ENCODE peak calls at places on chromosomes 12 and 14, in seven cellular contexts. One of them, this sample, is unnamed.

GRCh38 chr14:103066399-103066798 is 9.1 kb upstream of the CDC42BPB start:
- DNase-seq in SK-N-SH: no peak
- DNase-seq in HepG2: peak
- DNase-seq in endothelial cell of umbilical vein: peak
- DNase-seq in A549: no peak
- DNase-seq in H1: no peak
- DNase-seq in HCT116: no peak
- DNase-seq in this sample: no peak

GRCh38 chr12:76274699-76275098 is 73.5 kb downstream of the BBS10 start:
- DNase-seq in SK-N-SH: no peak
- DNase-seq in HepG2: no peak
- DNase-seq in endothelial cell of umbilical vein: peak
- DNase-seq in A549: no peak
- DNase-seq in H1: no peak
- DNase-seq in HCT116: no peak
- DNase-seq in this sample: no peak

GRCh38 chr12:69779928-69780327 is 41.3 kb downstream of the RAB3IP start:
- DNase-seq in SK-N-SH: peak
- DNase-seq in HepG2: no peak
- DNase-seq in endothelial cell of umbilical vein: peak
- DNase-seq in A549: peak
- DNase-seq in H1: peak
- DNase-seq in HCT116: peak
- DNase-seq in this sample: peak

GRCh38 chr14:22598896-22599244 is 770 bp downstream of the ABHD4 start:
- DNase-seq in SK-N-SH: no peak
- DNase-seq in HepG2: peak
- DNase-seq in endothelial cell of umbilical vein: peak
- DNase-seq in A549: peak
- DNase-seq in H1: no peak
- DNase-seq in HCT116: peak
- DNase-seq in this sample: no peak

GRCh38 chr12:83042441-83043215 is 355.9 kb downstream of the TMTC2 start:
- DNase-seq in SK-N-SH: no peak
- DNase-seq in HepG2: no peak
- DNase-seq in endothelial cell of umbilical vein: no peak
- DNase-seq in A549: no peak
- DNase-seq in H1: no peak
- DNase-seq in HCT116: no peak
- DNase-seq in this sample: no peak

GRCh38 chr14:68824517-68825347 is 31.9 kb upstream of the ZFP36L1 start:
- DNase-seq in SK-N-SH: peak
- DNase-seq in HepG2: peak
- DNase-seq in endothelial cell of umbilical vein: peak
- DNase-seq in A549: peak
- DNase-seq in H1: peak
- DNase-seq in HCT116: peak
- DNase-seq in this sample: peak

GRCh38 chr14:28596336-28596735 is 170.3 kb upstream of the FOXG1 start:
- DNase-seq in SK-N-SH: no peak
- DNase-seq in HepG2: no peak
- DNase-seq in endothelial cell of umbilical vein: peak
- DNase-seq in A549: no peak
- DNase-seq in H1: no peak
- DNase-seq in HCT116: no peak
- DNase-seq in this sample: no peak

GRCh38 chr14:92491782-92492181 is 21.8 kb upstream of the RIN3 start:
- DNase-seq in SK-N-SH: no peak
- DNase-seq in HepG2: no peak
- DNase-seq in endothelial cell of umbilical vein: no peak
- DNase-seq in A549: no peak
- DNase-seq in H1: no peak
- DNase-seq in HCT116: no peak
- DNase-seq in this sample: no peak

GRCh38 chr12:62834971-62835547 is 99.9 kb downstream of the PPM1H start:
- DNase-seq in SK-N-SH: no peak
- DNase-seq in HepG2: no peak
- DNase-seq in endothelial cell of umbilical vein: no peak
- DNase-seq in A549: no peak
- DNase-seq in H1: no peak
- DNase-seq in HCT116: peak
- DNase-seq in this sample: no peak

GRCh38 chr14:32252030-32252670 is 49.1 kb upstream of the RNU6-8 start:
- DNase-seq in SK-N-SH: peak
- DNase-seq in HepG2: peak
- DNase-seq in endothelial cell of umbilical vein: peak
- DNase-seq in A549: peak
- DNase-seq in H1: no peak
- DNase-seq in HCT116: peak
- DNase-seq in this sample: peak

GRCh38 chr12:46524778-46525177 is 152.2 kb upstream of the SLC38A2 start:
- DNase-seq in SK-N-SH: peak
- DNase-seq in HepG2: no peak
- DNase-seq in endothelial cell of umbilical vein: peak
- DNase-seq in A549: no peak
- DNase-seq in H1: no peak
- DNase-seq in HCT116: no peak
- DNase-seq in this sample: no peak

DNA sequence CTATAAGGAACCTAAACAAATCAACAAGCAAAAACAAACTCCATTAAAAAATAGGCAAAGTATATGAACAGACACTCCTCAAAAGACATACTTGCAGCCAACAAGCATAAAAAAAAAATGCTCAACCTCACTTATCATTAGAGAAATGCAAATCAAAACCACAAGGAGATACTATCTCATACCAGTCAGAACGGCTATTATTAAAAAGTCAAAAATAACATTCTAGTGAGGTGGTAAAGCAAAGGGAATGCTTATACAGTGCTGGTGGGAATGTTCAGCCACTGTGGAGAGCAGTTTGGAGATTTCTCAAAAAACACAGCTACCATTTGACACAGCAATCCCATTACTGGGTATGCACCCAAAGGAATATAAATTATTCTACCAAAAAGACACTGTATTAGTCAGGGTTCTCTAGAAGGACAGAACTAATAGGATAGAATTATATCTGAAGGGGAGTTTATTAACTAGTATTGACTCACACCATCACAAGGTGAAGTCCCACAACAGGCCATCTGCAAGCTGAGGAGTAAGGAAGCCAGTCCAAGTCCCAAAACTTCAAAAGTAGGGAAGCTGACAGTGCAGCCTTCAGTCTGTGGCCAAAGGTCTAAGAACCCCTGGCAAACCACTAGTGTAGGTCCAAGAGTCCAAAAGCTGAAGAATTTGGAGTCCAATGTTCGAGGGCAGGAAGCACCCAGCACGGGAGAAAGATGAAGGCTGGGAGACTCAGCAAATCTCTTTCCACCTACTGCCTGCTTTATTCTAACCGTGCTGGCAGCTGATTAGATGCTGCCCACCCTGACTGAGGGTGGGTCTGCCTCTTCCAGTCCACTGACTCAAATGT is 101.6 kb upstream of the KRAS start:
- DNase-seq in SK-N-SH: no peak
- DNase-seq in HepG2: no peak
- DNase-seq in endothelial cell of umbilical vein: no peak
- DNase-seq in A549: no peak
- DNase-seq in H1: no peak
- DNase-seq in HCT116: no peak
- DNase-seq in this sample: no peak
- TF ChIP-seq MAX in SK-N-SH: no peak
- TF ChIP-seq MAX in HepG2: no peak
- TF ChIP-seq MAX in endothelial cell of umbilical vein: no peak
- TF ChIP-seq MAX in A549: no peak
- TF ChIP-seq MAX in H1: no peak
- TF ChIP-seq MAX in HCT116: no peak
- TF ChIP-seq MAX in this sample: no peak

GRCh38 chr12:85835417-85835809 is 796 bp downstream of the RASSF9 start:
- DNase-seq in SK-N-SH: no peak
- DNase-seq in HepG2: no peak
- DNase-seq in endothelial cell of umbilical vein: peak
- DNase-seq in A549: no peak
- DNase-seq in H1: no peak
- DNase-seq in HCT116: no peak
- DNase-seq in this sample: no peak

GRCh38 chr12:85836716-85837100 is 499 bp upstream of the RASSF9 start:
- DNase-seq in SK-N-SH: no peak
- DNase-seq in HepG2: no peak
- DNase-seq in endothelial cell of umbilical vein: no peak
- DNase-seq in A549: no peak
- DNase-seq in H1: no peak
- DNase-seq in HCT116: no peak
- DNase-seq in this sample: no peak

GRCh38 chr12:85835810-85836715 is at the start of gene RASSF9:
- DNase-seq in SK-N-SH: no peak
- DNase-seq in HepG2: peak
- DNase-seq in endothelial cell of umbilical vein: peak
- DNase-seq in A549: no peak
- DNase-seq in H1: no peak
- DNase-seq in HCT116: no peak
- DNase-seq in this sample: no peak

GRCh38 chr12:85833558-85833957 is 2.7 kb downstream of the RASSF9 start:
- DNase-seq in SK-N-SH: no peak
- DNase-seq in HepG2: no peak
- DNase-seq in endothelial cell of umbilical vein: no peak
- DNase-seq in A549: no peak
- DNase-seq in H1: no peak
- DNase-seq in HCT116: no peak
- DNase-seq in this sample: no peak

DNA sequence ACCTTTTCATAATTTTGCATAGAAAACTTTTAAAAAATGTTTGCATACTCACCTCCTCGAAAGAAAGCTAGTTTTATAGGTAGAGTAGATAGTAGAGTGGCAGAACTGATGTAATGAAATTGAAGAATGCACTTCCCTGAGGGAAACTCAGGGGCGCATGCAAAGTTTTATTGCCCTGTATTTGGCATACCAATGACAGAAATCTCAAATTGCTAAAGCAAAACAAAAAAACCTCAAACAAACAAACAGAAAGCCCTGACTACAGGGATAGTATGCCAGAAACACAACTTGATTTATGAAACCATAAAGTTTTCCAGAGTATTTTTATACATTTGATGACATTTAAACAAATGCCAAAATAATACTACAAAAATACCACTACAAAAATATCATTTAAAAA is 1.8 kb downstream of the RASSF9 start:
- DNase-seq in SK-N-SH: no peak
- DNase-seq in HepG2: no peak
- DNase-seq in endothelial cell of umbilical vein: peak
- DNase-seq in A549: no peak
- DNase-seq in H1: no peak
- DNase-seq in HCT116: no peak
- DNase-seq in this sample: no peak
- TF ChIP-seq MAX in SK-N-SH: no peak
- TF ChIP-seq MAX in HepG2: no peak
- TF ChIP-seq MAX in endothelial cell of umbilical vein: no peak
- TF ChIP-seq MAX in A549: no peak
- TF ChIP-seq MAX in H1: no peak
- TF ChIP-seq MAX in HCT116: no peak
- TF ChIP-seq MAX in this sample: no peak

GRCh38 chr14:74377976-74378690 is 29.9 kb downstream of the VRTN start:
- DNase-seq in SK-N-SH: no peak
- DNase-seq in HepG2: no peak
- DNase-seq in endothelial cell of umbilical vein: no peak
- DNase-seq in A549: no peak
- DNase-seq in H1: no peak
- DNase-seq in HCT116: no peak
- DNase-seq in this sample: no peak
- TF ChIP-seq MAX in SK-N-SH: no peak
- TF ChIP-seq MAX in HepG2: no peak
- TF ChIP-seq MAX in endothelial cell of umbilical vein: no peak
- TF ChIP-seq MAX in A549: no peak
- TF ChIP-seq MAX in H1: no peak
- TF ChIP-seq MAX in HCT116: no peak
- TF ChIP-seq MAX in this sample: no peak

GRCh38 chr12:127292736-127293135 is 974.2 kb upstream of the TMEM132C start:
- DNase-seq in SK-N-SH: no peak
- DNase-seq in HepG2: no peak
- DNase-seq in endothelial cell of umbilical vein: no peak
- DNase-seq in A549: no peak
- DNase-seq in H1: no peak
- DNase-seq in HCT116: no peak
- DNase-seq in this sample: no peak
- TF ChIP-seq MAX in SK-N-SH: no peak
- TF ChIP-seq MAX in HepG2: no peak
- TF ChIP-seq MAX in endothelial cell of umbilical vein: no peak
- TF ChIP-seq MAX in A549: no peak
- TF ChIP-seq MAX in H1: no peak
- TF ChIP-seq MAX in HCT116: no peak
- TF ChIP-seq MAX in this sample: no peak

DNA sequence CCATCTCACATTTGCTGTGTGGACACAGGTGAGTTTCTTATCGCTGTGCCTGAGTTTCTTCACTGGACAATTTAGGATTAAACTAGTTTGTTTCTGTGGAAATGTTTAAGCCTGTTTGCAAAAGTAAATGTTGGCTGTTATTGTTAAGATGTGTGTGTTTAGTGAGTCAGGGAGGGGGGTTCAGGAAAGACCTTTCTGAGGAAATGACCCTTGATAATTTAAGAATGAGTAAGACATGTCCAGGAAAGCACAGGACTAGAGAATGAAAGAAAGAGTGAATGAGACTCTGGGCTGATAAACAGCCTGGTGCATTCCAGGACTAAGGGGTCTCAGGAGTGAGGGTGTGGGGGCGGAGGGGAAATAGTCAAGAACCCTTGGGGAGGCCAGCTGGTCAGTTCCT is 1005.2 kb downstream of the VRK1 start:
- DNase-seq in SK-N-SH: no peak
- DNase-seq in HepG2: no peak
- DNase-seq in endothelial cell of umbilical vein: peak
- DNase-seq in A549: no peak
- DNase-seq in H1: no peak
- DNase-seq in HCT116: no peak
- DNase-seq in this sample: no peak
- TF ChIP-seq MAX in SK-N-SH: no peak
- TF ChIP-seq MAX in HepG2: no peak
- TF ChIP-seq MAX in endothelial cell of umbilical vein: no peak
- TF ChIP-seq MAX in A549: no peak
- TF ChIP-seq MAX in H1: no peak
- TF ChIP-seq MAX in HCT116: no peak
- TF ChIP-seq MAX in this sample: no peak

GRCh38 chr12:58349161-58349560 is 407.8 kb downstream of the ATP23 start:
- DNase-seq in SK-N-SH: no peak
- DNase-seq in HepG2: no peak
- DNase-seq in endothelial cell of umbilical vein: peak
- DNase-seq in A549: no peak
- DNase-seq in H1: no peak
- DNase-seq in HCT116: no peak
- DNase-seq in this sample: no peak
- TF ChIP-seq MAX in SK-N-SH: no peak
- TF ChIP-seq MAX in HepG2: no peak
- TF ChIP-seq MAX in endothelial cell of umbilical vein: no peak
- TF ChIP-seq MAX in A549: no peak
- TF ChIP-seq MAX in H1: no peak
- TF ChIP-seq MAX in HCT116: no peak
- TF ChIP-seq MAX in this sample: no peak

This sample was measured in NB4.